ENCODE peak calls at places on chromosome 13, in seven cellular contexts. W, C, B, E, J, L and F are unnamed samples.

GRCh38 chr13:111210488-111210887 is 95.4 kb downstream of the ARHGEF7 start:
- DNase-seq in W (no peak), C (no peak), B (no peak), E (peak; percentile 89), J (peak; percentile 26), L (peak; percentile 30), F (no peak)

GRCh38 chr13:43377149-43377548 is 353.8 kb downstream of the DNAJC15 start:
- DNase-seq in W (no peak), C (no peak), B (no peak), E (no peak), J (peak; percentile 22), L (no peak), F (no peak)

GRCh38 chr13:111963031-111963430 is 103.9 kb upstream of the SOX1 start:
- DNase-seq in W (no peak), C (no peak), B (no peak), E (no peak), J (no peak), L (no peak), F (no peak)

GRCh38 chr13:113991191-113991669 is 17.4 kb upstream of the C13orf46 start:
- DNase-seq in W (no peak), C (no peak), B (no peak), E (no peak), J (no peak), L (no peak), F (no peak)

GRCh38 chr13:66237411-66238062 is 992.6 kb downstream of the PCDH9 start:
- DNase-seq in W (no peak), C (no peak), B (no peak), E (no peak), J (no peak), L (no peak), F (no peak)

GRCh38 chr13:99941086-99941485 is 30.5 kb downstream of the ZIC5 start:
- DNase-seq in W (no peak), C (no peak), B (no peak), E (no peak), J (no peak), L (no peak), F (no peak)

GRCh38 chr13:29681859-29682258 is 86.4 kb upstream of the SLC7A1 start:
- DNase-seq in W (no peak), C (no peak), B (no peak), E (no peak), J (no peak), L (no peak), F (no peak)

GRCh38 chr13:73248711-73249580 is 190.1 kb downstream of the KLF5 start:
- DNase-seq in W (no peak), C (no peak), B (no peak), E (peak; percentile 74), J (peak; percentile 74), L (peak; percentile 14), F (no peak)

GRCh38 chr13:111846396-111847174 is 220.4 kb upstream of the SOX1 start:
- DNase-seq in W (no peak), C (no peak), B (no peak), E (no peak), J (no peak), L (peak; percentile 37), F (no peak)

GRCh38 chr13:75855216-75855615 is 219.1 kb downstream of the LMO7 start:
- DNase-seq in W (no peak), C (no peak), B (no peak), E (no peak), J (no peak), L (no peak), F (no peak)

GRCh38 chr13:76878043-76878442 is 8.2 kb downstream of the KCTD12 start:
- DNase-seq in W (no peak), C (no peak), B (no peak), E (no peak), J (no peak), L (no peak), F (no peak)